ENCODE peak calls at places on chromosomes 5 and 9, in seven cellular contexts. Y is foreskin fibroblast; Q is A172; V is activated T-cell treated with anti-CD3 and anti-CD28 coated beads for 24 hours; E is brain microvascular endothelial cell; B is stimulated activated CD8-positive, alpha-beta memory T cell treated with anti-CD3 and anti-CD28 coated beads, Interleukin-12 subunit alpha, Interleukin-12 subunit beta, amount 100 ng/mL, for 1 hour; Z is pons. N is an unnamed sample.

GRCh38 chr9:136624184-136624951 is 38.3 kb upstream of the EGFL7 start:
- DNase-seq in Y (no peak), Q (peak), V (no peak), E (no peak), B (no peak), Z (no peak), N (no peak)

GRCh38 chr9:102461441-102461840 is 533.7 kb upstream of the CYLC2 start:
- DNase-seq in Y (no peak), Q (no peak), V (no peak), E (no peak), B (no peak), Z (no peak), N (no peak)

GRCh38 chr5:41636605-41637004 is 126.2 kb upstream of the PLCXD3 start:
- DNase-seq in Y (peak), Q (peak), V (no peak), E (peak), B (no peak), Z (no peak), N (no peak)

GRCh38 chr9:135492886-135493669 is 7.4 kb upstream of the MRPS2 start:
- DNase-seq in Y (no peak), Q (no peak), V (no peak), E (no peak), B (no peak), Z (no peak), N (no peak)

GRCh38 chr9:123131258-123131657 is 97.8 kb downstream of the GPR21 start:
- DNase-seq in Y (peak), Q (peak), V (no peak), E (peak), B (no peak), Z (no peak), N (no peak)

GRCh38 chr5:104355350-104355749 is 792.8 kb upstream of the NUDT12 start:
- DNase-seq in Y (no peak), Q (no peak), V (no peak), E (no peak), B (no peak), Z (peak), N (no peak)

GRCh38 chr5:153756540-153756939 is 266.1 kb downstream of the GRIA1 start:
- DNase-seq in Y (peak), Q (no peak), V (no peak), E (no peak), B (no peak), Z (no peak), N (no peak)

GRCh38 chr5:31225118-31225517 is 31.6 kb downstream of the CDH6 start:
- DNase-seq in Y (no peak), Q (no peak), V (no peak), E (peak), B (no peak), Z (no peak), N (no peak)

GRCh38 chr5:75921011-75921410 is 162.2 kb upstream of the SV2C start:
- DNase-seq in Y (no peak), Q (no peak), V (no peak), E (no peak), B (no peak), Z (no peak), N (no peak)

GRCh38 chr5:1793301-1793740 is 6.3 kb downstream of the MRPL36 start:
- DNase-seq in Y (peak), Q (no peak), V (peak), E (peak), B (no peak), Z (no peak), N (no peak)

GRCh38 chr5:122844136-122844915 is 1.1 kb upstream of the SNX24 start:
- DNase-seq in Y (peak), Q (no peak), V (no peak), E (no peak), B (no peak), Z (peak), N (no peak)

GRCh38 chr5:10913181-10913810 is 152.3 kb upstream of the DAP start:
- DNase-seq in Y (no peak), Q (no peak), V (no peak), E (no peak), B (no peak), Z (no peak), N (no peak)

GRCh38 chr5:55601209-55601618 is 66.5 kb upstream of the PLPP1 start:
- DNase-seq in Y (peak), Q (peak), V (no peak), E (peak), B (no peak), Z (peak), N (peak)

GRCh38 chr9:135591491-135592330 is 30.2 kb downstream of the PAEP start:
- DNase-seq in Y (no peak), Q (no peak), V (no peak), E (no peak), B (no peak), Z (no peak), N (no peak)

GRCh38 chr5:175797521-175798038 is 73.8 kb upstream of the CPLX2 start:
- DNase-seq in Y (no peak), Q (no peak), V (no peak), E (no peak), B (no peak), Z (no peak), N (no peak)

GRCh38 chr5:14250094-14250777 is 107.1 kb downstream of the TRIO start:
- DNase-seq in Y (peak), Q (peak), V (no peak), E (peak), B (no peak), Z (peak), N (peak)

GRCh38 chr5:75049581-75050274 is 2.6 kb downstream of the GCNT4 start:
- DNase-seq in Y (peak), Q (peak), V (peak), E (peak), B (peak), Z (no peak), N (no peak)

GRCh38 chr9:135157856-135158571 is 70.5 kb downstream of the OLFM1 start:
- DNase-seq in Y (no peak), Q (no peak), V (no peak), E (no peak), B (no peak), Z (no peak), N (no peak)

GRCh38 chr5:158140120-158140778 is 281.3 kb upstream of the CLINT1 start:
- DNase-seq in Y (peak), Q (peak), V (no peak), E (peak), B (no peak), Z (no peak), N (peak)

GRCh38 chr9:127545196-127546124 is 66.6 kb upstream of the STXBP1 start:
- DNase-seq in Y (peak), Q (peak), V (no peak), E (no peak), B (no peak), Z (peak), N (no peak)

GRCh38 chr9:85527331-85528015 is 214.3 kb downstream of the AGTPBP1 start:
- DNase-seq in Y (no peak), Q (no peak), V (no peak), E (no peak), B (no peak), Z (peak), N (no peak)

GRCh38 chr9:96686638-96687335 is 31.7 kb upstream of the PRXL2C start:
- DNase-seq in Y (peak), Q (no peak), V (peak), E (peak), B (peak), Z (peak), N (peak)

GRCh38 chr9:136052433-136052880 is 42.6 kb downstream of the NACC2 start:
- DNase-seq in Y (peak), Q (peak), V (no peak), E (no peak), B (no peak), Z (peak), N (no peak)

GRCh38 chr9:33158555-33159057 is 8.5 kb downstream of the B4GALT1 start:
- DNase-seq in Y (no peak), Q (no peak), V (no peak), E (no peak), B (no peak), Z (no peak), N (no peak)

GRCh38 chr5:177040814-177041410 is 18.4 kb downstream of the ZNF346 start:
- DNase-seq in Y (peak), Q (peak), V (no peak), E (no peak), B (no peak), Z (no peak), N (peak)

GRCh38 chr5:53027913-53028312 is 38.8 kb downstream of the ITGA2 start:
- DNase-seq in Y (peak), Q (peak), V (no peak), E (peak), B (no peak), Z (peak), N (peak)

GRCh38 chr9:21287280-21287679 is 17.8 kb downstream of the IFNA5 start:
- DNase-seq in Y (no peak), Q (no peak), V (no peak), E (no peak), B (no peak), Z (no peak), N (no peak)

GRCh38 chr9:116646661-116647514 is 40.2 kb upstream of the TRIM32 start:
- DNase-seq in Y (peak), Q (peak), V (no peak), E (peak), B (no peak), Z (peak), N (no peak)

GRCh38 chr9:347667-348292 is 133.1 kb downstream of the DOCK8 start:
- DNase-seq in Y (peak), Q (peak), V (no peak), E (no peak), B (no peak), Z (peak), N (no peak)

GRCh38 chr9:14272924-14273528 is 40.9 kb downstream of the NFIB start:
- DNase-seq in Y (no peak), Q (no peak), V (no peak), E (no peak), B (no peak), Z (peak), N (no peak)

GRCh38 chr5:14097998-14098471 is 45.1 kb upstream of the TRIO start:
- DNase-seq in Y (peak), Q (peak), V (no peak), E (no peak), B (no peak), Z (no peak), N (peak)

GRCh38 chr9:133731876-133732321 is 6.3 kb downstream of the SARDH start:
- DNase-seq in Y (peak), Q (peak), V (no peak), E (peak), B (no peak), Z (peak), N (no peak)

GRCh38 chr5:119439140-119439625 is 13.1 kb upstream of the HSD17B4 start:
- DNase-seq in Y (no peak), Q (no peak), V (no peak), E (no peak), B (no peak), Z (no peak), N (no peak)

GRCh38 chr9:109033941-109034700 is 20.8 kb upstream of the CTNNAL1 start:
- DNase-seq in Y (peak), Q (no peak), V (no peak), E (no peak), B (no peak), Z (no peak), N (no peak)

GRCh38 chr9:74245871-74246552 is 251.1 kb upstream of the RORB start:
- DNase-seq in Y (no peak), Q (no peak), V (no peak), E (no peak), B (no peak), Z (peak), N (no peak)

GRCh38 chr9:89153618-89154017 is 25.0 kb downstream of the SHC3 start:
- DNase-seq in Y (peak), Q (peak), V (peak), E (peak), B (no peak), Z (no peak), N (no peak)

GRCh38 chr5:89313804-89314588 is 431.0 kb upstream of the MEF2C start:
- DNase-seq in Y (peak), Q (peak), V (no peak), E (peak), B (no peak), Z (peak), N (peak)

GRCh38 chr5:145965804-145966203 is 29.4 kb downstream of the SH3RF2 start:
- DNase-seq in Y (no peak), Q (no peak), V (no peak), E (no peak), B (no peak), Z (no peak), N (no peak)

GRCh38 chr5:180040287-180041214 is 31.0 kb downstream of the RNF130 start:
- DNase-seq in Y (no peak), Q (no peak), V (no peak), E (no peak), B (no peak), Z (no peak), N (no peak)

GRCh38 chr9:10252174-10252573 is 360.6 kb downstream of the PTPRD start:
- DNase-seq in Y (no peak), Q (peak), V (no peak), E (peak), B (no peak), Z (no peak), N (no peak)